ENCODE peak calls at places on chromosomes 3 and 15, in six cellular contexts. F is activated CD8-positive, alpha-beta memory T cell treated with anti-CD3 and anti-CD28 coated beads for 1 hour; T is IMR-90; S is COR-L47; X is globus pallidus; Y is T-helper 2 cell. A is an unnamed sample.

GRCh38 chr15:52780172-52780980 is 9.8 kb downstream of the ONECUT1 start:
- DNase-seq in F (peak; percentile 36), T (peak; percentile 41), S (peak; percentile 51), X (peak; percentile 53), Y (peak; percentile 23), A (peak; percentile 42)

GRCh38 chr15:61794276-61794675 is 266.0 kb downstream of the VPS13C start:
- DNase-seq in F (no peak), T (no peak), S (peak; percentile 15), X (no peak), Y (no peak), A (no peak)

GRCh38 chr15:32685576-32685975 is 32.2 kb upstream of the GREM1 start:
- DNase-seq in F (no peak), T (peak; percentile 54), S (no peak), X (no peak), Y (no peak), A (no peak)

GRCh38 chr3:111732248-111732879 is 126.7 kb upstream of the PHLDB2 start:
- DNase-seq in F (no peak), T (no peak), S (no peak), X (no peak), Y (no peak), A (no peak)

GRCh38 chr15:42880121-42880520 is 40.5 kb downstream of the TTBK2 start:
- DNase-seq in F (no peak), T (no peak), S (no peak), X (no peak), Y (no peak), A (no peak)

GRCh38 chr3:54159917-54160316 is 37.6 kb downstream of the CACNA2D3 start:
- DNase-seq in F (no peak), T (no peak), S (no peak), X (no peak), Y (no peak), A (no peak)

GRCh38 chr3:132629928-132630327 is 29.7 kb downstream of the ACAD11 start:
- DNase-seq in F (no peak), T (peak; percentile 82), S (no peak), X (no peak), Y (no peak), A (no peak)

GRCh38 chr3:168165390-168166269 is 69.9 kb upstream of the GOLIM4 start:
- DNase-seq in F (no peak), T (peak; percentile 76), S (peak; percentile 73), X (peak; percentile 74), Y (no peak), A (peak; percentile 12)

GRCh38 chr3:151935451-151935850 is 62.0 kb downstream of the SUCNR1 start:
- DNase-seq in F (no peak), T (no peak), S (no peak), X (no peak), Y (no peak), A (no peak)

GRCh38 chr3:57803647-57804081 is 47.6 kb downstream of the SLMAP start:
- DNase-seq in F (no peak), T (peak; percentile 97), S (no peak), X (peak; percentile 22), Y (no peak), A (no peak)

GRCh38 chr3:184741259-184741556 is 29.3 kb upstream of the MAGEF1 start:
- DNase-seq in F (no peak), T (no peak), S (no peak), X (no peak), Y (no peak), A (no peak)

GRCh38 chr15:40162552-40162951 is 1.7 kb downstream of the BUB1B start:
- DNase-seq in F (no peak), T (no peak), S (no peak), X (no peak), Y (no peak), A (no peak)

GRCh38 chr3:156609115-156609514 is 54.2 kb upstream of the SSR3 start:
- DNase-seq in F (no peak), T (no peak), S (no peak), X (no peak), Y (no peak), A (no peak)

GRCh38 chr3:13352621-13353131 is 67.4 kb downstream of the NUP210 start:
- DNase-seq in F (no peak), T (peak; percentile 41), S (no peak), X (no peak), Y (no peak), A (no peak)

GRCh38 chr3:194281766-194282165 is 69.4 kb downstream of the CPN2 start:
- DNase-seq in F (no peak), T (no peak), S (no peak), X (no peak), Y (no peak), A (no peak)

GRCh38 chr15:90231028-90232017 is 2.4 kb downstream of the CIB1 start:
- DNase-seq in F (peak; percentile 54), T (no peak), S (no peak), X (no peak), Y (peak; percentile 95), A (no peak)

GRCh38 chr3:160343132-160343531 is 55.9 kb downstream of the IFT80 start:
- DNase-seq in F (no peak), T (peak; percentile 49), S (peak; percentile 23), X (peak; percentile 15), Y (no peak), A (peak; percentile 4)

GRCh38 chr3:97464035-97464434 is 300.5 kb upstream of the ARL6 start:
- DNase-seq in F (no peak), T (no peak), S (no peak), X (no peak), Y (no peak), A (no peak)